ENCODE peak calls at places on chromosomes 1 and 21, in eight cellular contexts. Y is adipocyte; G is stimulated activated naive B cell treated with anti-CD40 and anti-IgM and Interleukin-4, amounts not matched to agents 10 μg/mL and 1 μg/mL and 100 μg/mL, for 72 hours; X is activated effector memory CD4-positive, alpha-beta T cell treated with anti-CD3 and anti-CD28 coated beads, Interleukin-2, amount 50 U/mL, for 16 hours; T is HuH-7.5; U is ovary; J is LHCN-M2; S is AG09319. O is an unnamed sample.

GRCh38 chr1:171252482-171252881 is 4.2 kb downstream of the FMO1 start:
- DNase-seq in G (peak), S (no peak), U (no peak), Y (no peak), X (no peak), J (peak), T (no peak), O (peak)

GRCh38 chr1:178064191-178064821 is 29.6 kb upstream of the RASAL2 start:
- DNase-seq in Y (no peak), X (no peak), T (no peak), G (no peak), J (no peak), S (no peak), U (no peak), O (no peak)

GRCh38 chr1:15835205-15835740 is 12.2 kb upstream of the SPEN start:
- DNase-seq in Y (no peak), U (no peak), T (no peak), X (no peak), J (no peak), S (no peak), G (no peak), O (no peak)

GRCh38 chr21:46117586-46118304 is 19.8 kb downstream of the COL6A2 start:
- DNase-seq in X (no peak), Y (no peak), U (peak), G (no peak), J (no peak), S (no peak), T (no peak), O (no peak)

GRCh38 chr1:86713477-86713876 is 9.1 kb downstream of the SH3GLB1 start:
- DNase-seq in T (no peak), S (no peak), G (no peak), U (no peak), J (no peak), Y (no peak), X (no peak), O (no peak)

GRCh38 chr1:201111156-201111555 is 1.1 kb downstream of the CACNA1S start:
- DNase-seq in J (no peak), Y (no peak), X (no peak), S (no peak), U (no peak), G (no peak), T (no peak), O (no peak)

GRCh38 chr1:226875641-226876295 is 5.4 kb downstream of the PSEN2 start:
- DNase-seq in G (no peak), S (no peak), X (no peak), J (no peak), Y (no peak), U (peak), T (no peak), O (no peak)

GRCh38 chr21:27586986-27587385 is 620.1 kb upstream of the ADAMTS5 start:
- DNase-seq in T (no peak), Y (no peak), X (no peak), S (no peak), U (no peak), G (no peak), J (peak), O (no peak)

GRCh38 chr1:205675247-205675646 is 5.1 kb downstream of the SLC45A3 start:
- DNase-seq in S (no peak), J (no peak), T (no peak), U (no peak), G (no peak), Y (no peak), X (no peak), O (no peak)

GRCh38 chr1:35768350-35769187 is 1.2 kb downstream of the CLSPN start:
- DNase-seq in U (no peak), Y (peak), T (no peak), G (no peak), S (no peak), J (peak), X (no peak), O (no peak)

GRCh38 chr1:19424651-19425570 is 60.4 kb downstream of the CAPZB start:
- DNase-seq in G (no peak), Y (no peak), S (no peak), T (no peak), J (no peak), U (no peak), X (no peak), O (no peak)

GRCh38 chr1:3234956-3235355 is 166.0 kb downstream of the PRDM16 start:
- DNase-seq in J (no peak), U (no peak), T (no peak), S (no peak), G (no peak), X (no peak), Y (no peak), O (no peak)

GRCh38 chr1:10693497-10694273 is 102.8 kb downstream of the CASZ1 start:
- DNase-seq in S (no peak), U (peak), G (peak), Y (peak), X (peak), T (peak), J (peak), O (peak)

GRCh38 chr1:28243685-28244439 is 7.9 kb downstream of the ATP5IF1 start:
- DNase-seq in Y (no peak), S (no peak), J (no peak), U (no peak), G (no peak), T (no peak), X (no peak), O (no peak)

GRCh38 chr1:164659621-164660414 is 100.8 kb downstream of the PBX1 start:
- DNase-seq in X (no peak), T (no peak), S (no peak), J (no peak), Y (no peak), G (no peak), U (no peak), O (no peak)

GRCh38 chr1:20063861-20064292 is 6.1 kb upstream of the PLA2G5 start:
- DNase-seq in S (no peak), U (no peak), J (peak), Y (peak), X (no peak), T (no peak), G (no peak), O (no peak)

GRCh38 chr1:56992318-56993136 is 26.7 kb upstream of the C8B start:
- DNase-seq in T (no peak), X (no peak), Y (no peak), G (no peak), J (no peak), S (no peak), U (no peak), O (no peak)

GRCh38 chr1:17561561-17561985 is 22.1 kb downstream of the ARHGEF10L start:
- DNase-seq in U (peak), T (no peak), S (no peak), Y (peak), X (no peak), J (peak), G (no peak), O (no peak)

GRCh38 chr1:45667321-45668111 is 18.8 kb downstream of the GPBP1L1 start:
- DNase-seq in Y (no peak), G (no peak), J (no peak), S (no peak), U (no peak), T (no peak), X (no peak), O (no peak)

GRCh38 chr1:84289169-84289785 is 12.2 kb upstream of the SAMD13 start:
- DNase-seq in Y (no peak), S (no peak), X (no peak), G (no peak), U (no peak), T (no peak), J (no peak), O (no peak)

GRCh38 chr1:3261007-3261968 is 192.3 kb downstream of the PRDM16 start:
- DNase-seq in G (no peak), J (no peak), T (peak), U (no peak), S (no peak), Y (no peak), X (no peak), O (no peak)

GRCh38 chr1:44500181-44501021 is 95.3 kb downstream of the RNF220 start:
- DNase-seq in G (no peak), X (no peak), J (peak), T (no peak), U (no peak), S (no peak), Y (peak), O (no peak)

GRCh38 chr21:21034046-21034445 is 35.8 kb downstream of the NCAM2 start:
- DNase-seq in Y (peak), U (no peak), S (no peak), T (no peak), G (no peak), J (no peak), X (no peak), O (no peak)

GRCh38 chr1:27392096-27392777 is at the start of gene GPR3:
- DNase-seq in U (peak), X (peak), S (peak), Y (peak), J (peak), G (peak), T (peak), O (peak)

GRCh38 chr1:107480548-107480947 is 339.7 kb downstream of the NTNG1 start:
- DNase-seq in T (no peak), Y (no peak), X (no peak), U (no peak), S (no peak), J (no peak), G (peak), O (peak)

GRCh38 chr1:57353589-57353988 is 70.3 kb downstream of the DAB1 start:
- DNase-seq in G (no peak), X (no peak), S (no peak), T (no peak), J (no peak), U (no peak), Y (peak), O (no peak)

GRCh38 chr1:210294991-210295773 is 33.5 kb upstream of the HHAT start:
- DNase-seq in J (peak), T (no peak), S (peak), U (peak), Y (peak), G (no peak), X (no peak), O (no peak)

GRCh38 chr1:184532199-184532598 is 145.4 kb downstream of the C1orf21 start:
- DNase-seq in T (no peak), G (no peak), Y (no peak), S (no peak), J (no peak), U (no peak), X (no peak), O (peak)

GRCh38 chr1:1402081-1402900 is 3.2 kb upstream of the CCNL2 start:
- DNase-seq in X (peak), S (no peak), G (no peak), U (no peak), J (peak), Y (peak), T (no peak), O (no peak)

GRCh38 chr1:64366821-64367220 is 103.1 kb upstream of the CACHD1 start:
- DNase-seq in U (no peak), X (no peak), T (no peak), S (no peak), Y (no peak), G (no peak), J (no peak), O (no peak)

GRCh38 chr1:92030701-92031107 is 919 bp downstream of the EPHX4 start:
- DNase-seq in U (no peak), G (no peak), S (no peak), J (no peak), X (no peak), T (no peak), Y (peak), O (no peak)

GRCh38 chr1:3509721-3510120 is 55.3 kb downstream of the ARHGEF16 start:
- DNase-seq in T (no peak), J (no peak), S (no peak), G (no peak), X (no peak), Y (no peak), U (no peak), O (no peak)